ENCODE peak calls at places on chromosomes 6 and 20, in six cellular contexts. K, O, M, T, X and V are unnamed samples.

GRCh38 chr6:2016040-2016439 is 229.4 kb downstream of the GMDS start:
- DNase-seq in K (no peak), O (no peak), M (no peak), T (no peak), X (no peak), V (no peak)

GRCh38 chr6:25583099-25583498 is 68.9 kb upstream of the SCGN start:
- DNase-seq in K (no peak), O (no peak), M (no peak), T (no peak), X (peak), V (no peak)

GRCh38 chr6:158648682-158649131 is 1.1 kb upstream of the SYTL3 start:
- DNase-seq in K (no peak), O (no peak), M (no peak), T (peak), X (peak), V (no peak)

GRCh38 chr6:7311920-7312615 is 931 bp downstream of the SSR1 start:
- DNase-seq in K (no peak), O (no peak), M (no peak), T (peak), X (no peak), V (no peak)

GRCh38 chr6:140105857-140106256 is 731.4 kb upstream of the CITED2 start:
- DNase-seq in K (no peak), O (no peak), M (no peak), T (no peak), X (peak), V (no peak)

GRCh38 chr6:133923938-133924593 is 29.0 kb upstream of the TBPL1 start:
- DNase-seq in K (no peak), O (peak), M (peak), T (peak), X (peak), V (peak)

GRCh38 chr20:11776687-11777086 is 141.0 kb upstream of the BTBD3 start:
- DNase-seq in K (no peak), O (no peak), M (no peak), T (no peak), X (no peak), V (no peak)

GRCh38 chr6:156827382-156827781 is 50.2 kb downstream of the ARID1B start:
- DNase-seq in K (no peak), O (no peak), M (no peak), T (no peak), X (no peak), V (no peak)

GRCh38 chr6:142913511-142914047 is 31.4 kb downstream of the HIVEP2 start:
- DNase-seq in K (no peak), O (peak), M (no peak), T (no peak), X (peak), V (no peak)

GRCh38 chr6:80022803-80023202 is 18.4 kb downstream of the TTK start:
- DNase-seq in K (no peak), O (no peak), M (peak), T (no peak), X (no peak), V (peak)

GRCh38 chr20:51579137-51579536 is 36.6 kb upstream of the NFATC2 start:
- DNase-seq in K (no peak), O (no peak), M (no peak), T (no peak), X (no peak), V (no peak)

GRCh38 chr6:49556429-49556837 is 6.0 kb downstream of the C6orf141 start:
- DNase-seq in K (peak), O (no peak), M (peak), T (peak), X (no peak), V (peak)

GRCh38 chr6:112279044-112279916 is 24.9 kb upstream of the LAMA4 start:
- DNase-seq in K (no peak), O (no peak), M (no peak), T (no peak), X (no peak), V (no peak)

GRCh38 chr6:72760130-72760793 is 138.4 kb downstream of the KCNQ5 start:
- DNase-seq in K (no peak), O (no peak), M (no peak), T (no peak), X (no peak), V (no peak)

GRCh38 chr6:116557863-116558262 is 4.3 kb downstream of the CALHM4 start:
- DNase-seq in K (no peak), O (no peak), M (peak), T (peak), X (no peak), V (peak)

GRCh38 chr20:58070664-58071499 is 157.6 kb downstream of the ANKRD60 start:
- DNase-seq in K (no peak), O (no peak), M (no peak), T (no peak), X (no peak), V (no peak)

GRCh38 chr6:34276881-34277762 is 28.3 kb upstream of the SMIM29 start:
- DNase-seq in K (no peak), O (no peak), M (no peak), T (no peak), X (no peak), V (no peak)

GRCh38 chr20:5030348-5031205 is 29.3 kb upstream of the SLC23A2 start:
- DNase-seq in K (no peak), O (no peak), M (no peak), T (no peak), X (no peak), V (no peak)

GRCh38 chr6:144151010-144151727 is 852 bp downstream of the STX11 start:
- DNase-seq in K (no peak), O (peak), M (no peak), T (peak), X (peak), V (no peak)

GRCh38 chr20:2002365-2002764 is 8.5 kb upstream of the PDYN start:
- DNase-seq in K (no peak), O (no peak), M (no peak), T (no peak), X (no peak), V (no peak)

GRCh38 chr6:22468566-22468965 is 100.8 kb upstream of the HDGFL1 start:
- DNase-seq in K (no peak), O (no peak), M (no peak), T (no peak), X (no peak), V (no peak)

GRCh38 chr6:67825201-67825895 is 809.7 kb upstream of the ADGRB3 start:
- DNase-seq in K (no peak), O (no peak), M (no peak), T (no peak), X (no peak), V (no peak)

GRCh38 chr20:21741266-21741665 is 35.8 kb downstream of the PAX1 start:
- DNase-seq in K (no peak), O (no peak), M (no peak), T (no peak), X (no peak), V (no peak)

GRCh38 chr6:71698698-71699097 is 187.7 kb upstream of the RIMS1 start:
- DNase-seq in K (no peak), O (no peak), M (no peak), T (no peak), X (no peak), V (no peak)

GRCh38 chr6:7515363-7515762 is 26.1 kb upstream of the DSP start:
- DNase-seq in K (no peak), O (no peak), M (no peak), T (peak), X (no peak), V (no peak)

GRCh38 chr6:31829633-31830492 is 2.3 kb downstream of the HSPA1B start:
- DNase-seq in K (no peak), O (no peak), M (no peak), T (peak), X (no peak), V (no peak)

GRCh38 chr6:143673638-143674037 is 4.1 kb upstream of the PHACTR2 start:
- DNase-seq in K (no peak), O (no peak), M (peak), T (peak), X (no peak), V (no peak)

GRCh38 chr6:142773859-142774258 is 171.1 kb downstream of the HIVEP2 start:
- DNase-seq in K (no peak), O (no peak), M (no peak), T (no peak), X (no peak), V (no peak)

GRCh38 chr6:113857565-113858066 is 471 bp downstream of the MARCKS start:
- DNase-seq in K (no peak), O (no peak), M (no peak), T (peak), X (peak), V (no peak)

GRCh38 chr6:6811151-6812002 is 222.9 kb downstream of the LY86 start:
- DNase-seq in K (peak), O (no peak), M (peak), T (peak), X (peak), V (peak)

GRCh38 chr6:35038076-35038475 is 103.1 kb downstream of the TCP11 start:
- DNase-seq in K (no peak), O (no peak), M (no peak), T (peak), X (no peak), V (no peak)

GRCh38 chr20:40251284-40251932 is 437.6 kb downstream of the MAFB start:
- DNase-seq in K (no peak), O (no peak), M (no peak), T (peak), X (peak), V (no peak)

GRCh38 chr6:100121854-100122609 is 128.0 kb upstream of the MCHR2 start:
- DNase-seq in K (no peak), O (no peak), M (no peak), T (no peak), X (no peak), V (no peak)

GRCh38 chr20:46230811-46231282 is 77.5 kb downstream of the CDH22 start:
- DNase-seq in K (no peak), O (no peak), M (no peak), T (peak), X (no peak), V (no peak)